ENCODE peak calls at places on chromosomes 13 and 19, in seven cellular contexts. V is HCT116, H is heart left ventricle, N is ovary, D is upper lobe of left lung, G is body of pancreas, S is tibial nerve. A is an unnamed sample.

GRCh38 chr13:35920816-35921215 is 210.4 kb downstream of the DCLK1 start:
- DNase-seq in S (no peak), H (no peak), G (no peak), N (no peak), D (no peak), V (no peak), A (no peak)

GRCh38 chr19:29062486-29063435 is 150.2 kb downstream of the UQCRFS1 start:
- DNase-seq in H (no peak), N (no peak), V (no peak), S (no peak), G (no peak), D (no peak), A (no peak)

GRCh38 chr13:70798385-70798784 is 690.1 kb upstream of the KLHL1 start:
- DNase-seq in H (no peak), N (no peak), V (no peak), S (no peak), D (no peak), G (no peak), A (no peak)

GRCh38 chr13:66427330-66427990 is 802.7 kb downstream of the PCDH9 start:
- DNase-seq in N (no peak), G (no peak), V (no peak), S (no peak), H (no peak), D (no peak), A (no peak)

GRCh38 chr19:49361438-49362047 is 673 bp downstream of the TEAD2 start:
- DNase-seq in H (peak), D (peak), S (peak), G (peak), N (peak), V (peak), A (peak)

GRCh38 chr13:112890316-112891131 is 78.5 kb upstream of the MCF2L start:
- DNase-seq in V (no peak), N (no peak), S (no peak), D (peak), G (no peak), H (no peak), A (no peak)

GRCh38 chr13:52806029-52806428 is 42.4 kb downstream of the PCDH8 start:
- DNase-seq in G (no peak), S (no peak), D (no peak), N (no peak), H (no peak), V (no peak), A (no peak)

GRCh38 chr13:36038785-36039415 is 92.3 kb downstream of the DCLK1 start:
- DNase-seq in S (no peak), G (no peak), N (no peak), D (no peak), V (no peak), H (no peak), A (no peak)

GRCh38 chr13:48580185-48580803 is 47.4 kb upstream of the RCBTB2 start:
- DNase-seq in H (peak), D (no peak), V (peak), N (peak), G (peak), S (peak), A (peak)

DNA sequence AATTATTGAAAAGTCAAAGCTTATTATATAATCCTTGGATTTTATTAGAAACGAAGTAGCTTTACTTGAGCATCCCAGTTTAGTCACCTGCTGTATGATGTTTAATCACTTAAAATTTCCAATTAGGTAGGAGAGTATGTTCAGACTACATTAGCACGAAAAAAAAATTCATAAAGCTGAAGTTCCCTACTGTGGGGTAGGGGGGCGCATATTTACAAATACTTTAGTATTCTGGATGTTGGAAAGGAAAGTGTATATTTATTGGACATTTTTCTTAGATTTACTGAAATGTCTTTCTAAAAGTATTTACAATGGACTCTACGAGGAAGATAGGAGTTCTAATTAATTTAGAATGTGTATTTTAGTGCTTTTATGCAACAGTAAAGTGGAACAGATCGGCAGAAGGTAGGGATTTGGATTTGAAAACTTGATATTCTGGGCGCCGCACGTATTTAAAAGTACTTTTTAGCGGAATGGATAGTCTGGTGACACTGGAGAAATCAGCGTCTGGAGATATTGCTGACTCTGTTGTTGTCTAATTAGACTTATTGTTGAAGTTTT is 1.9 kb downstream of the CDK8 start:
- DNase-seq in D (no peak), N (no peak), G (no peak), H (no peak), V (no peak), S (no peak), A (no peak)
- TF ChIP-seq CTCF in D (no peak), N (no peak), G (peak), H (no peak), V (peak), S (no peak), A (no peak)

DNA sequence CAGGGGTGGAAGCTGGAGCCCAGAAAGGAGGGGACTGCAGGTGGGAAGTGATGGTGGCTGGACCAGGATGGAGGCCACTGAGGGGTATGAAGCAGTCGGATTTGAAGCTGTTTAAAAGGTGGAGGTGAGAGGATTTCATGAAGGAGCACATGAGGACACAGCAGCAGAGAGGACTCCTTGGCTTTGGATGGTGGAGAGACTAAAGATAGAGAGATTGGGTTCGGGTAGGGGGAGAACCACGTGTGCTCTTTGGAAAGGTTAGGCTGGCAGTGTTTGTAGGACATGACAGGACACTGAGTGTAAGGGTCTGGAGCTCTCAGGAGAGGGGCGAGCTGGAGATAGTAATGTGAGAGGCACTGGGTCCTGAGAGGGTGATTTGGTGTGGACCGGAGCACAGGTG is 8.8 kb downstream of the SNRPD2 start:
- DNase-seq in N (no peak), V (no peak), H (no peak), G (no peak), D (no peak), S (no peak), A (no peak)
- TF ChIP-seq POLR2A in N (no peak), V (no peak), H (no peak), G (no peak), D (no peak), S (no peak), A (no peak)

GRCh38 chr13:25980255-25980654 is 71.6 kb downstream of the SHISA2 start:
- DNase-seq in G (peak), N (no peak), V (peak), D (no peak), H (no peak), S (no peak), A (no peak)
- TF ChIP-seq CTCF in G (no peak), N (no peak), V (peak), D (no peak), H (peak), S (no peak), A (no peak)

GRCh38 chr19:56211718-56212117 is 9.6 kb downstream of the ZSCAN5C start:
- DNase-seq in H (no peak), G (no peak), D (no peak), N (no peak), V (no peak), S (no peak), A (no peak)
- TF ChIP-seq POLR2A in H (no peak), G (no peak), D (no peak), N (no peak), V (no peak), S (no peak), A (no peak)

GRCh38 chr19:40143612-40144011 is 47.6 kb upstream of the MAP3K10 start:
- DNase-seq in G (peak), H (peak), V (no peak), D (no peak), S (no peak), N (no peak), A (no peak)

GRCh38 chr19:40147338-40147692 is 43.9 kb upstream of the MAP3K10 start:
- DNase-seq in V (no peak), D (no peak), H (no peak), G (no peak), N (no peak), S (no peak), A (no peak)

GRCh38 chr19:40147693-40148347 is 43.4 kb upstream of the MAP3K10 start:
- DNase-seq in S (no peak), N (no peak), G (peak), V (no peak), H (no peak), D (no peak), A (peak)

GRCh38 chr19:40144151-40144550 is 47.1 kb upstream of the MAP3K10 start:
- DNase-seq in N (no peak), V (no peak), S (no peak), H (no peak), G (no peak), D (no peak), A (no peak)

DNA sequence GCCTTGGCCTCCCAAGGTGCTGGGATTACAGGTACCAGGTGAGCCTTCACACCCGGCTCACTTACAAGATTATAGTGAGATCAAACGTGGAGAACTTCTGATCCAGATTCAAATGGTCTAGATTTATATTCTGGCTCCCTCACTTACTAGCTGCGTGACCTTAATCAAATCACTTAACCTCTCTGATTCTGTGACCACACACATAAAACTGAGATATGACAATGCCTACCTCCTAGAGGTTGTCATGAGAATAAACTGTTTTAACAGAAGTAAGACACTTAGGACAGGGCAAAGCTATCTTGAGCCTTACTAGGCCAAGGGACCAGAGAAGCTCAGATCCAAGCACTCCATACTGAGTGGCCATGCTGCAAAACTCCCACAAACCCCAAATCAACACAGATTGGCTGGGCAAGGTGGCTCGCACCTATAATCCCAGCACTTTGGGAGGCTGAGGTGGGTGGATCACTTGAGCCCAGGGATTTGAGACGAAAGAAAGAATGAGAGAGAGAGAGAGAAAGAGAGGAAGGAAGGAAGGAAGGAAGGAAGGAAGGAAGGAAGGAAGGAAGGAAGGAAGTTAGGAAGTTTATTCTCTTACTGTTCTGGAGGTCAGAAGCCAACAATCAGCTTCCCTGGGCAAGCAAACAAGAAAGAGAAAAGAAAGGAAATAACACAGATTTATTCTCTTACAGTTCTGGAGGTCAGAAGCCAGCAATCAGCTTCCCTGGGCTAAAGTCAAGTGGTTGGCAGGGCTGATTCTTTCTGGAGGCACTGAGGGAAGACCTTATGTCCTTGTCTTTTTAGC is 46.1 kb upstream of the MAP3K10 start:
- DNase-seq in G (no peak), H (no peak), D (no peak), N (no peak), S (no peak), V (no peak), A (no peak)
- TF ChIP-seq CTCF in G (no peak), H (no peak), D (no peak), N (no peak), S (no peak), V (no peak), A (no peak)

DNA sequence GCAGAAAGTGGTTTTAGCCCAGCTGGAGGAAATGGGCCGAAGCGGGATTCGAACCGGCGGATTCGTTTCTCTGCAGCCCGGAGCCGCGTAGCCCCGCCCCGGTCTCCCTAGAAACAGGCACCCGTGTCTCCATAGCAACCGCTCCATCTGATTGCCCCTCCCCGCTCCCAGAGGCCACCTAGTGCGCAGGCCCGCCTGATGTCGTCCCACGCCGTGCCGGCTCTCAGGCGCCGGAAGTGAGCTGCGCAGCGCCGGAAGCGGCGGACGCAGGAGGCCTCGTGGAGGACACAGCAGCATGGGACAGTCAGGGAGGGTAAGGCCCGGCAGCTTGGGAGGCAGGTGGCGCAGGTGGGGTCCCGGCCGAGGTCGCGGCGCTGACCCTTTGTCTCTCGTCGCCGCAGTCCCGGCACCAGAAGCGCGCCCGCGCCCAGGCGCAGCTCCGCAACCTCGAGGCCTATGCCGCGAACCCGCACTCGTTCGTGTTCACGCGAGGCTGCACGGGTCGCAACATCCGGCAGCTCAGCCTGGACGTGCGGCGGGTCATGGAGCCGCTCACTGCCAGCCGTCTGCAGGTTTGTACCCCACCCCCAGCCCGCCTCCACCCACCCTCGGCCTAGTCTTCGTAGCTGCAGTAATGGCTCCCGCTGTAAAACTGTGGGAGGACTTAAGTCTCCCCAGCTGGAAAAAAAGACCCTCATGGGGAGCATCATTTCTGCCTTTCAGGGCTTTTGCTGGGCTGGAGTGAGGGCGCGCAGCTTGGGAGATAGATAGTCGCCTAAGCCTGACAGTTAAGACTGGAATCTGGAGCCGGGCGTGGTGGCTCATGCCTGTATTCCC is at the start of gene PPAN:
- DNase-seq in G (peak), N (peak), S (peak), H (peak), V (peak), D (peak), A (peak)
- TF ChIP-seq POLR2A in G (no peak), N (peak), S (no peak), H (no peak), V (no peak), D (peak), A (no peak)